ENCODE peak calls at places on chromosomes 4 and X, in four cellular contexts. One of them, this sample, is unnamed.

GRCh38 chrX:49291615-49292337 is 11.7 kb upstream of the GAGE10 start:
- DNase-seq in uterus: peak
- DNase-seq in tibial artery: no peak
- DNase-seq in foreskin fibroblast: no peak
- DNase-seq in this sample: no peak

GRCh38 chr4:164959896-164960295 is 17.6 kb downstream of the TRIM61 start:
- DNase-seq in uterus: no peak
- DNase-seq in tibial artery: no peak
- DNase-seq in foreskin fibroblast: peak
- DNase-seq in this sample: no peak

GRCh38 chr4:177596035-177596434 is 153.8 kb upstream of the AGA start:
- DNase-seq in foreskin fibroblast: peak
- DNase-seq in uterus: no peak
- DNase-seq in tibial artery: no peak
- DNase-seq in this sample: no peak

GRCh38 chr4:6804082-6804752 is 21.7 kb downstream of the KIAA0232 start:
- DNase-seq in foreskin fibroblast: no peak
- DNase-seq in tibial artery: no peak
- DNase-seq in uterus: no peak
- DNase-seq in this sample: no peak

GRCh38 chrX:16305187-16305586 is 137.9 kb downstream of the MAGEB17 start:
- DNase-seq in uterus: no peak
- DNase-seq in tibial artery: no peak
- DNase-seq in foreskin fibroblast: no peak
- DNase-seq in this sample: no peak

GRCh38 chr4:126386512-126386911 is 1071.8 kb downstream of the FAT4 start:
- DNase-seq in tibial artery: no peak
- DNase-seq in foreskin fibroblast: no peak
- DNase-seq in uterus: no peak
- DNase-seq in this sample: no peak

GRCh38 chr4:184671101-184671500 is 21.6 kb downstream of the PRIMPOL start:
- DNase-seq in uterus: no peak
- DNase-seq in foreskin fibroblast: no peak
- DNase-seq in tibial artery: no peak
- DNase-seq in this sample: no peak

GRCh38 chrX:53481093-53481492 is 46.9 kb upstream of the HSD17B10 start:
- DNase-seq in foreskin fibroblast: no peak
- DNase-seq in tibial artery: no peak
- DNase-seq in uterus: no peak
- DNase-seq in this sample: no peak

GRCh38 chr4:138448169-138448568 is 206.0 kb upstream of the SLC7A11 start:
- DNase-seq in tibial artery: no peak
- DNase-seq in uterus: no peak
- DNase-seq in foreskin fibroblast: no peak
- DNase-seq in this sample: no peak

GRCh38 chr4:100823066-100823992 is 305.5 kb upstream of the EMCN start:
- DNase-seq in tibial artery: no peak
- DNase-seq in foreskin fibroblast: peak
- DNase-seq in uterus: no peak
- DNase-seq in this sample: no peak

GRCh38 chr4:155629831-155630425 is 36.7 kb upstream of the GUCY1A1 start:
- DNase-seq in uterus: no peak
- DNase-seq in tibial artery: no peak
- DNase-seq in foreskin fibroblast: no peak
- DNase-seq in this sample: no peak

GRCh38 chr4:39259571-39260330 is 77.4 kb downstream of the WDR19 start:
- DNase-seq in uterus: no peak
- DNase-seq in tibial artery: no peak
- DNase-seq in foreskin fibroblast: peak
- DNase-seq in this sample: no peak

GRCh38 chrX:20461576-20461975 is 194.9 kb upstream of the RPS6KA3 start:
- DNase-seq in foreskin fibroblast: peak
- DNase-seq in uterus: no peak
- DNase-seq in tibial artery: no peak
- DNase-seq in this sample: no peak

GRCh38 chr4:48693856-48694574 is 86.1 kb downstream of the FRYL start:
- DNase-seq in uterus: no peak
- DNase-seq in tibial artery: no peak
- DNase-seq in foreskin fibroblast: no peak
- DNase-seq in this sample: no peak

GRCh38 chr4:117527601-117528000 is 442.2 kb upstream of the TRAM1L1 start:
- DNase-seq in tibial artery: no peak
- DNase-seq in uterus: no peak
- DNase-seq in foreskin fibroblast: no peak
- DNase-seq in this sample: no peak

GRCh38 chr4:168802222-168802621 is 207.8 kb downstream of the CBR4 start:
- DNase-seq in foreskin fibroblast: no peak
- DNase-seq in tibial artery: no peak
- DNase-seq in uterus: no peak
- DNase-seq in this sample: no peak

GRCh38 chr4:101418055-101418454 is 70.7 kb upstream of the PPP3CA start:
- DNase-seq in foreskin fibroblast: no peak
- DNase-seq in uterus: no peak
- DNase-seq in tibial artery: no peak
- DNase-seq in this sample: no peak

GRCh38 chrX:74234829-74235228 is 69.2 kb upstream of the ZCCHC13 start:
- DNase-seq in foreskin fibroblast: no peak
- DNase-seq in tibial artery: no peak
- DNase-seq in uterus: no peak
- DNase-seq in this sample: no peak

GRCh38 chrX:74230094-74230493 is 73.9 kb upstream of the ZCCHC13 start:
- DNase-seq in uterus: no peak
- DNase-seq in tibial artery: no peak
- DNase-seq in foreskin fibroblast: no peak
- DNase-seq in this sample: no peak

GRCh38 chrX:74231625-74232024 is 72.4 kb upstream of the ZCCHC13 start:
- DNase-seq in tibial artery: no peak
- DNase-seq in foreskin fibroblast: no peak
- DNase-seq in uterus: no peak
- DNase-seq in this sample: no peak

GRCh38 chrX:74238771-74239170 is 65.2 kb upstream of the ZCCHC13 start:
- DNase-seq in tibial artery: no peak
- DNase-seq in uterus: no peak
- DNase-seq in foreskin fibroblast: no peak
- DNase-seq in this sample: no peak

GRCh38 chrX:74232859-74233258 is 71.1 kb upstream of the ZCCHC13 start:
- DNase-seq in uterus: no peak
- DNase-seq in tibial artery: no peak
- DNase-seq in foreskin fibroblast: no peak
- DNase-seq in this sample: no peak
- TF ChIP-seq CTCF in uterus: no peak
- TF ChIP-seq CTCF in tibial artery: no peak
- TF ChIP-seq CTCF in foreskin fibroblast: no peak
- TF ChIP-seq CTCF in this sample: peak

DNA sequence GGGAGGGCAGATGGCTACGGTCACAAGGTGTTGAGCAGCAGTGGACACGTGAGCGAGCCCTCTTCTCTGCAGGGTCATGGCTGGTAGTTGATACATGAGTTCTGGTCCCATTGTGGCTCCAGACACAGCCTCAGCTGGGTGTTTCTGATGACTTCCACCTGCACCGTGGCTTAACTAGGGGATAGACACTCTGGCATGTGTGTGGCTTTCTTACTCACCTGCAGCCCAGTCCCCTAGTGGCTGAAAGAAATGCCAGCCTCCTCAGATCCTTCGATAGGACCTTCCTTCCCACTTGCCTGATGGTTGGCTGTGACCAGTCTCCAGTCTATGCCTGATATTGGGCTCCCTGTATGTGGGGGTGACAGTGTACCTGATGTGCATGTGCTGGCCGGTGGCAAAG is 5.0 kb downstream of the GPR78 start:
- DNase-seq in tibial artery: no peak
- DNase-seq in uterus: no peak
- DNase-seq in foreskin fibroblast: no peak
- DNase-seq in this sample: no peak
- TF ChIP-seq CTCF in tibial artery: no peak
- TF ChIP-seq CTCF in uterus: no peak
- TF ChIP-seq CTCF in foreskin fibroblast: no peak
- TF ChIP-seq CTCF in this sample: peak

GRCh38 chrX:133465254-133465653 is 50.0 kb upstream of the GPC4 start:
- DNase-seq in foreskin fibroblast: no peak
- DNase-seq in uterus: no peak
- DNase-seq in tibial artery: no peak
- DNase-seq in this sample: no peak

GRCh38 chrX:133473451-133473850 is 58.2 kb upstream of the GPC4 start:
- DNase-seq in tibial artery: no peak
- DNase-seq in uterus: no peak
- DNase-seq in foreskin fibroblast: no peak
- DNase-seq in this sample: no peak

GRCh38 chrX:133468081-133468480 is 52.8 kb upstream of the GPC4 start:
- DNase-seq in uterus: no peak
- DNase-seq in foreskin fibroblast: no peak
- DNase-seq in tibial artery: no peak
- DNase-seq in this sample: no peak
- TF ChIP-seq CTCF in uterus: no peak
- TF ChIP-seq CTCF in foreskin fibroblast: no peak
- TF ChIP-seq CTCF in tibial artery: no peak
- TF ChIP-seq CTCF in this sample: no peak

GRCh38 chr4:88528861-88529260 is 5.3 kb upstream of the PYURF start:
- DNase-seq in uterus: no peak
- DNase-seq in tibial artery: no peak
- DNase-seq in foreskin fibroblast: no peak
- DNase-seq in this sample: no peak
- TF ChIP-seq CTCF in uterus: no peak
- TF ChIP-seq CTCF in tibial artery: no peak
- TF ChIP-seq CTCF in foreskin fibroblast: no peak
- TF ChIP-seq CTCF in this sample: peak

GRCh38 chrX:153549807-153550206 is 32.4 kb downstream of the ATP2B3 start:
- DNase-seq in uterus: no peak
- DNase-seq in tibial artery: no peak
- DNase-seq in foreskin fibroblast: no peak
- DNase-seq in this sample: no peak
- TF ChIP-seq CTCF in uterus: no peak
- TF ChIP-seq CTCF in tibial artery: no peak
- TF ChIP-seq CTCF in foreskin fibroblast: no peak
- TF ChIP-seq CTCF in this sample: no peak

GRCh38 chr4:10188400-10189004 is 71.9 kb upstream of the WDR1 start:
- DNase-seq in tibial artery: no peak
- DNase-seq in uterus: no peak
- DNase-seq in foreskin fibroblast: no peak
- DNase-seq in this sample: no peak

GRCh38 chr4:10197952-10198351 is 81.4 kb upstream of the WDR1 start:
- DNase-seq in uterus: no peak
- DNase-seq in foreskin fibroblast: no peak
- DNase-seq in tibial artery: no peak
- DNase-seq in this sample: no peak

GRCh38 chr4:10186228-10187214 is 69.9 kb upstream of the WDR1 start:
- DNase-seq in tibial artery: no peak
- DNase-seq in foreskin fibroblast: no peak
- DNase-seq in uterus: no peak
- DNase-seq in this sample: no peak

GRCh38 chr4:10196191-10196590 is 79.6 kb upstream of the WDR1 start:
- DNase-seq in foreskin fibroblast: no peak
- DNase-seq in uterus: no peak
- DNase-seq in tibial artery: no peak
- DNase-seq in this sample: no peak

DNA sequence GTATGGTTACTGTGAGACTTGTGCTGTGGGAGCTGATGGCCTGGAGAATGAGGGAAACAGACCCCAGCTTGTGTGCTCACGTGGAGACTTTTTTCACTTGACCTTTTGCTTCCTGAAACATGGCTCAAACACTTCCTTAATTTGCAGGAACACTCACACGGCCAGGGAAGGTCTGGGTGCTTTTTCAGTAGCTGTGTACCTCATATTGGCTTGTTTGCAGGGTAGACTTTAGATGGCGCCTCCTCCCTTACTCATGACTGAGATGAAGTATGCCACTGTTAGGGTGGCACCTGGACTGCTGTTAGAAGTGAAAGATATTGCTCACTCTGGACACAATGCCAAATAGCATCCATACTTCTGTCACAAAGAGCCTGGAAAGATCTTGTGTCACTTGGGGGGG is 75.7 kb upstream of the WDR1 start:
- DNase-seq in tibial artery: no peak
- DNase-seq in uterus: no peak
- DNase-seq in foreskin fibroblast: no peak
- DNase-seq in this sample: no peak
- TF ChIP-seq CTCF in tibial artery: no peak
- TF ChIP-seq CTCF in uterus: no peak
- TF ChIP-seq CTCF in foreskin fibroblast: no peak
- TF ChIP-seq CTCF in this sample: no peak

GRCh38 chrX:37757082-37757481 is 22.8 kb upstream of the CYBB start:
- DNase-seq in uterus: no peak
- DNase-seq in tibial artery: no peak
- DNase-seq in foreskin fibroblast: no peak
- DNase-seq in this sample: no peak

GRCh38 chrX:37752941-37753340 is 26.9 kb upstream of the CYBB start:
- DNase-seq in foreskin fibroblast: no peak
- DNase-seq in uterus: no peak
- DNase-seq in tibial artery: no peak
- DNase-seq in this sample: no peak

GRCh38 chrX:37753384-37753783 is 26.5 kb upstream of the CYBB start:
- DNase-seq in foreskin fibroblast: no peak
- DNase-seq in uterus: no peak
- DNase-seq in tibial artery: no peak
- DNase-seq in this sample: no peak

GRCh38 chrX:37755073-37755472 is 24.8 kb upstream of the CYBB start:
- DNase-seq in tibial artery: no peak
- DNase-seq in uterus: no peak
- DNase-seq in foreskin fibroblast: no peak
- DNase-seq in this sample: no peak

GRCh38 chrX:37754518-37754917 is 25.3 kb upstream of the CYBB start:
- DNase-seq in foreskin fibroblast: no peak
- DNase-seq in tibial artery: no peak
- DNase-seq in uterus: no peak
- DNase-seq in this sample: no peak
- TF ChIP-seq CTCF in foreskin fibroblast: no peak
- TF ChIP-seq CTCF in tibial artery: no peak
- TF ChIP-seq CTCF in uterus: no peak
- TF ChIP-seq CTCF in this sample: no peak

GRCh38 chr4:124713213-124713592 is 671 bp upstream of the ANKRD50 start:
- DNase-seq in tibial artery: peak
- DNase-seq in foreskin fibroblast: peak
- DNase-seq in uterus: peak
- DNase-seq in this sample: peak
- TF ChIP-seq CTCF in tibial artery: peak
- TF ChIP-seq CTCF in foreskin fibroblast: peak
- TF ChIP-seq CTCF in uterus: peak
- TF ChIP-seq CTCF in this sample: peak

This sample was measured in type B pancreatic cell.